ENCODE peak calls at places on chromosomes 7 and 10, in four cellular contexts. C is thyroid gland, A is astrocyte, B is MM.1S. N is an unnamed sample.

GRCh38 chr10:30583778-30584415 is 45.7 kb downstream of the LYZL2 start:
- DNase-seq in C (peak), A (peak), B (peak), N (peak)

GRCh38 chr7:140639366-140640053 is 1.1 kb downstream of the DENND2A start:
- DNase-seq in C (no peak), A (peak), B (no peak), N (peak)

GRCh38 chr7:2042650-2043049 is 190.1 kb downstream of the MAD1L1 start:
- DNase-seq in C (no peak), A (no peak), B (no peak), N (no peak)

GRCh38 chr10:86100581-86101061 is 266.0 kb downstream of the GRID1 start:
- DNase-seq in C (peak), A (peak), B (peak), N (peak)

GRCh38 chr10:48655426-48656240 is 29.0 kb upstream of the WDFY4 start:
- DNase-seq in C (peak), A (peak), B (peak), N (peak)

GRCh38 chr7:8724080-8724718 is 290.8 kb downstream of the NXPH1 start:
- DNase-seq in C (peak), A (no peak), B (peak), N (peak)

GRCh38 chr10:11684717-11685645 is 57.2 kb upstream of the ECHDC3 start:
- DNase-seq in C (peak), A (peak), B (peak), N (peak)

GRCh38 chr10:118595598-118596425 is at the start of gene PRLHR:
- DNase-seq in C (peak), A (peak), B (no peak), N (peak)

GRCh38 chr10:112208981-112209380 is 25.4 kb upstream of the GPAM start:
- DNase-seq in C (no peak), A (peak), B (no peak), N (no peak)
- H3K4me3 ChIP-seq in C (no peak), A (no peak), B (no peak), N (no peak)

GRCh38 chr7:23232966-23233365 is 13.6 kb upstream of the GPNMB start:
- DNase-seq in C (no peak), A (no peak), B (no peak), N (no peak)

GRCh38 chr7:23235688-23236280 is 10.8 kb upstream of the GPNMB start:
- DNase-seq in C (no peak), A (peak), B (no peak), N (peak)

GRCh38 chr7:23237000-23237399 is 9.6 kb upstream of the GPNMB start:
- DNase-seq in C (no peak), A (no peak), B (no peak), N (no peak)

GRCh38 chr7:23230586-23231195 is 15.9 kb upstream of the GPNMB start:
- DNase-seq in C (no peak), A (no peak), B (no peak), N (no peak)

GRCh38 chr7:23234569-23235296 is 11.8 kb upstream of the GPNMB start:
- DNase-seq in C (no peak), A (no peak), B (peak), N (peak)
- TF ChIP-seq CTCF in C (no peak), A (no peak), B (peak), N (no peak)

GRCh38 chr10:72328045-72328828 is 26.5 kb downstream of the DNAJB12 start:
- DNase-seq in C (peak), A (no peak), B (no peak), N (peak)
- H3K4me3 ChIP-seq in C (no peak), A (no peak), B (no peak), N (no peak)

DNA sequence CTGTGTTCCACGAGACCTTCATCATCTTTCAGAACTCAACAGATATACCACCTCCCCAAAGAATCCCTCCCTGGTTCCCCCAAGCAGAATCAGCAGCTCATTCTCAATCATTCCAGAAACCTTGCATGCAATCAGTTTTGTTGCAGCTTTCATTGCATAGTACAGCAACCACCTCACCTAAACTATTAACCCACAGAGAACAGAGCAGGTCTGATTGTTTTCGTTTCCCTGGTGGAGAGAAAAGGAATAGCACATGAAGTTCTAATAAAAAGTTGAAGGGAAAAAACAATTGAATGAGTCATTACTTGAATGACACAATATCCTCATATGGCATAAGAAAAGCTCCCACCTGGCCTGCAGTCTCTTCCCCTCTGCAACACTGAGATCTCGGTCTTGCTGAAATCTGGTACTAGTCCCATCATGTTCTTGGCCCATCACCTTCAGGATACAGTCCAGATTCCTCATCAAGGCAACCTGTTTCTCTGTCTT is 147.1 kb upstream of the GDF10 start:
- DNase-seq in C (no peak), A (no peak), B (no peak), N (peak)
- TF ChIP-seq CTCF in C (no peak), A (peak), B (peak), N (peak)

DNA sequence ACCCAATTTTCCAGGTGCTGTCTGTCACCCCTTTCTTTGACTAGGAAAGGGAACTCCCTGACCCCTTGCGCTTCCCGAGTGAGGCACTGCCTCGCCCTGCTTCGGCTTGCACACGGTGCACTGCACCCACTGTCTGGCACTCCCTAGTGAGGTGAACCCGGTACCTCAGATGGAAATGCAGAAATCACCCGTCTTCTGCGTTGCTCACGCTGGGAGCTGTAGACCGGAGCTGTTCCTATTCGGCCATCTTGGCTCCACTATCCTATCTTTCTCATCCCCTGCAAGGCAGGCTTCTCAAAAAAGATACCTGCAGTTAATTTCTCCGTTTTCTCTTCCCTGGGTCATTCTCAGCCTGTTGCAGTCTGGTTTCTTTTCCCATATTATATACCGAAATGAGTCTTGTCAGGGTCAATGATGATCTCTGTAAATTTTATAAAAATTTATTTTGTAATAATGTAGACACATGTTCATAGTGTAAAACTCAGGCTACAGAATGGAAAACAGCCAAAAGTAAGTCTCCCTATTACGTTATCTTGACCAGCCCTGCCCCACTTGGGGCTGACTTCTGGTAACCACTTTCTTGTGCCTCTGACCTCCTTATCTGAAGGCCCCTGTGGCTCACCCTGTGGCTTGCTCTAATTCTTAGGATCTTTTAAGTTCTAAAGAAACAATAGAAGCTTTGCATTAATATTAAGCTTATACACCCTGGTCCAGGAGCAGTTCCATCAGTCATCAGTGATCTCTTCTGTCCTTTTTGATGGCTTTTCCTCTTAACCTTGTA is 20.7 kb downstream of the BLVRA start:
- DNase-seq in C (no peak), A (no peak), B (no peak), N (no peak)
- H3K4me3 ChIP-seq in C (no peak), A (no peak), B (no peak), N (no peak)

GRCh38 chr10:34298371-34298818 is 516.7 kb downstream of the PARD3 start:
- DNase-seq in C (no peak), A (no peak), B (no peak), N (no peak)
- TF ChIP-seq CTCF in C (no peak), A (no peak), B (no peak), N (no peak)

GRCh38 chr10:43404675-43405221 is 4.2 kb downstream of the HNRNPF start:
- DNase-seq in C (no peak), A (no peak), B (peak), N (no peak)
- H3K4me3 ChIP-seq in C (no peak), A (no peak), B (peak), N (no peak)

GRCh38 chr7:81285142-81285871 is 366.5 kb upstream of the SEMA3C start:
- DNase-seq in C (no peak), A (peak), B (no peak), N (peak)
- TF ChIP-seq CTCF in C (no peak), A (peak), B (no peak), N (peak)

N was measured in choroid plexus epithelial cell.